ENCODE peak calls at places on chromosomes 7 and 10, in five cellular contexts. H is A549, A is K562, G is HepG2, C is GM12878. R is an unnamed sample.

GRCh38 chr10:124628676-124629021 is 115.5 kb downstream of the FAM53B start:
- DNase-seq in H (no peak), C (no peak), A (no peak), G (no peak), R (no peak)

GRCh38 chr10:43208147-43209063 is 58.5 kb downstream of the RASGEF1A start:
- DNase-seq in C (no peak), A (no peak), G (no peak), H (no peak), R (no peak)

GRCh38 chr10:132669208-132669861 is 116.6 kb downstream of the NKX6-2 start:
- DNase-seq in C (no peak), G (no peak), A (no peak), H (no peak), R (no peak)

GRCh38 chr7:141042222-141043193 is 27.8 kb upstream of the MRPS33 start:
- DNase-seq in A (no peak), H (peak; percentile 28), G (peak; percentile 85), C (no peak), R (no peak)

GRCh38 chr7:142799483-142799882 is 28.7 kb downstream of the PRSS2 start:
- DNase-seq in H (no peak), A (no peak), C (no peak), G (no peak), R (no peak)

GRCh38 chr7:2700141-2700850 is 12.3 kb downstream of the AMZ1 start:
- DNase-seq in A (no peak), G (no peak), H (no peak), C (no peak), R (no peak)

GRCh38 chr7:157483971-157484410 is 147.2 kb downstream of the DNAJB6 start:
- DNase-seq in C (no peak), H (no peak), A (no peak), G (no peak), R (no peak)

GRCh38 chr7:120168066-120168465 is 104.9 kb upstream of the KCND2 start:
- DNase-seq in A (no peak), H (no peak), G (no peak), C (no peak), R (no peak)

GRCh38 chr7:6238309-6238925 is 34.0 kb downstream of the CYTH3 start:
- DNase-seq in H (no peak), C (no peak), A (no peak), G (peak; percentile 76), R (no peak)

GRCh38 chr7:66429498-66430163 is 199.1 kb upstream of the KCTD7 start:
- DNase-seq in C (no peak), A (no peak), G (peak; percentile 23), H (no peak), R (no peak)

GRCh38 chr10:69801434-69802315 is at the start of gene COL13A1:
- DNase-seq in C (no peak), A (no peak), H (peak; percentile 58), G (no peak), R (peak; percentile 62)

GRCh38 chr7:150737265-150738055 is at the start of gene GIMAP5:
- DNase-seq in C (no peak), H (no peak), G (no peak), A (no peak), R (peak; percentile 48)

GRCh38 chr10:129709627-129710509 is 242.8 kb downstream of the MGMT start:
- DNase-seq in C (no peak), H (no peak), G (no peak), A (no peak), R (no peak)

GRCh38 chr10:69217119-69217754 is 2.9 kb upstream of the HKDC1 start:
- DNase-seq in A (no peak), G (peak; percentile 34), C (no peak), H (peak; percentile 43), R (peak; percentile 74)

GRCh38 chr10:1217661-1218060 is 161.5 kb downstream of the WDR37 start:
- DNase-seq in G (no peak), H (no peak), C (no peak), A (no peak), R (no peak)

GRCh38 chr7:52715701-52716100 is 319.7 kb upstream of the POM121L12 start:
- DNase-seq in A (no peak), H (no peak), C (no peak), G (no peak), R (no peak)

GRCh38 chr10:557792-558328 is 131.6 kb downstream of the DIP2C start:
- DNase-seq in C (no peak), H (no peak), G (no peak), A (no peak), R (no peak)

GRCh38 chr10:119341236-119342016 is 134.1 kb downstream of the GRK5 start:
- DNase-seq in G (peak; percentile 72), C (no peak), H (peak; percentile 51), A (peak; percentile 19), R (peak; percentile 44)

GRCh38 chr7:138980575-138981285 is 459 bp downstream of the KIAA1549 start:
- DNase-seq in C (no peak), H (no peak), G (no peak), A (no peak), R (peak; percentile 29)

GRCh38 chr10:124091646-124092269 is 1.6 kb downstream of the CHST15 start:
- DNase-seq in C (no peak), A (no peak), G (no peak), H (peak; percentile 21), R (peak; percentile 38)

GRCh38 chr10:29692121-29692539 is 57.4 kb upstream of the SVIL start:
- DNase-seq in C (no peak), A (no peak), G (no peak), H (no peak), R (peak; percentile 87)

GRCh38 chr7:99386584-99387238 is 12.2 kb downstream of the ARPC1B start:
- DNase-seq in A (peak; percentile 62), C (no peak), H (no peak), G (peak; percentile 67), R (peak; percentile 42)

GRCh38 chr10:36888925-36889573 is 236.3 kb upstream of the ANKRD30A start:
- DNase-seq in C (no peak), G (peak; percentile 89), H (peak; percentile 7), A (peak; percentile 13), R (peak; percentile 13)

GRCh38 chr7:111527545-111527944 is 34.7 kb downstream of the IMMP2L start:
- DNase-seq in A (peak; percentile 35), H (no peak), C (peak; percentile 40), G (no peak), R (no peak)

GRCh38 chr10:37704566-37704965 is 152.8 kb downstream of the ZNF248 start:
- DNase-seq in G (no peak), A (no peak), C (no peak), H (no peak), R (no peak)

GRCh38 chr7:44384586-44385383 is 59.4 kb upstream of the CAMK2B start:
- DNase-seq in H (no peak), C (no peak), G (no peak), A (no peak), R (no peak)

GRCh38 chr10:33950216-33950615 is 615.7 kb upstream of the NRP1 start:
- DNase-seq in C (no peak), H (no peak), G (no peak), A (no peak), R (peak; percentile 56)

GRCh38 chr10:60611291-60611747 is 167.0 kb upstream of the CDK1 start:
- DNase-seq in A (peak; percentile 7), C (no peak), G (peak; percentile 15), H (peak; percentile 31), R (peak; percentile 37)

GRCh38 chr10:21318768-21319167 is 206.7 kb downstream of the SKIDA1 start:
- DNase-seq in G (no peak), C (no peak), A (no peak), H (no peak), R (no peak)

GRCh38 chr7:4159761-4160554 is 522.1 kb upstream of the FOXK1 start:
- DNase-seq in C (no peak), H (no peak), A (no peak), G (no peak), R (no peak)

GRCh38 chr10:127563718-127564553 is 14.8 kb downstream of the NPS start:
- DNase-seq in A (peak; percentile 17), G (no peak), H (peak; percentile 15), C (no peak), R (no peak)

GRCh38 chr10:6114758-6115410 is 26.1 kb downstream of the RBM17 start:
- DNase-seq in G (no peak), C (no peak), H (no peak), A (no peak), R (peak; percentile 60)

GRCh38 chr7:6589829-6590644 is at the start of gene INTS15:
- DNase-seq in G (peak; percentile 51), A (peak; percentile 91), C (no peak), H (peak; percentile 65), R (peak; percentile 70)

GRCh38 chr10:3226960-3227724 is 54.6 kb upstream of the PITRM1 start:
- DNase-seq in G (no peak), H (peak; percentile 36), C (no peak), A (no peak), R (no peak)
- H3K4me2 ChIP-seq in G (no peak overlapping the region), H (peak overlapping the region; percentile 48), C (no peak overlapping the region), A (no peak overlapping the region), R (no peak overlapping the region)

GRCh38 chr10:85446852-85447251 is 919.7 kb downstream of the GRID1 start:
- DNase-seq in C (no peak), A (no peak), G (no peak), H (no peak), R (no peak)
- TF ChIP-seq MYC in C (no peak), A (no peak), G (no peak), H (no peak), R (no peak)

GRCh38 chr7:82816272-82816671 is 346.4 kb downstream of the PCLO start:
- DNase-seq in H (no peak), C (no peak), A (no peak), G (no peak), R (no peak)

GRCh38 chr7:82821037-82821436 is 341.6 kb downstream of the PCLO start:
- DNase-seq in G (no peak), C (no peak), A (no peak), H (no peak), R (no peak)

GRCh38 chr7:82823073-82823472 is 339.6 kb downstream of the PCLO start:
- DNase-seq in C (no peak), G (no peak), H (no peak), A (no peak), R (peak; percentile 16)

DNA sequence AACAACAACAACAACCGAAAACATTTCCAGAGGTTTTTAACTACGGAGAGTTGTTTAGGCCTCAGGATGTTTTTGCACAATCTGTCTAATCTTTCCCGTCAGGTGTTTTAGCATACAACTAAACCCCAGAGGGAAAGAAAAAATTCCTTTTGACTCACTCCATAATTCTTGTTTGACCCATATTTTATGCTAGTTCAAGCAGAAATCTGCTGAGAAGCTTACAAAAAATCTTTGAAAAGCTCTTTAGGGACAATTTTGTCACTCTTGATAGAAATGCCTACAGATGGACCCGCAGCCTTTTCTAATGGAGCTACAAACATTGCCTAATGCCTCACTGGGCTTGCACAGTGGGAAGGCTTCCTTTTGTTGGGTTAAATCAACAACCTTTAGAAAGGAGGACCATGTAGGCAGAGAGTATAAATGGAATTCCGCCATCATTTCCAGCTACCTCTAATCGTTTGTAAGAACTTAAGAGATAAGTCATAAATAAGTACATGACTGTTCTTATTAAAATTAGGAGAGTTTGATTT is 344.5 kb downstream of the PCLO start:
- DNase-seq in G (no peak), C (no peak), A (no peak), H (no peak), R (no peak)
- H3K4me2 ChIP-seq in G (no peak overlapping the region), C (no peak overlapping the region), A (no peak overlapping the region), H (no peak overlapping the region), R (no peak overlapping the region)

GRCh38 chr10:24953350-24954074 is 1.1 kb upstream of the PRTFDC1 start:
- DNase-seq in H (no peak), C (no peak), G (no peak), A (no peak), R (no peak)
- TF ChIP-seq MYC in H (no peak), C (no peak), G (no peak), A (no peak), R (no peak)